ENCODE peak calls at places on chromosomes 7 and 10, in four cellular contexts. One of them, this sample, is unnamed.

GRCh38 chr10:22997102-22997501 is 69.2 kb downstream of the ARMC3 start:
- DNase-seq in GM12878: no peak
- DNase-seq in K562: peak; percentile 45
- DNase-seq in HepG2: no peak
- DNase-seq in this sample: peak; percentile 7

GRCh38 chr7:143418681-143419458 is 10.2 kb upstream of the EPHA1 start:
- DNase-seq in K562: peak; percentile 33
- DNase-seq in GM12878: no peak
- DNase-seq in HepG2: no peak
- DNase-seq in this sample: no peak

GRCh38 chr7:150971242-150972048 is 6.7 kb downstream of the KCNH2 start:
- DNase-seq in GM12878: no peak
- DNase-seq in HepG2: no peak
- DNase-seq in K562: peak; percentile 82
- DNase-seq in this sample: no peak

GRCh38 chr7:101553771-101554445 is 75.2 kb downstream of the MYL10 start:
- DNase-seq in HepG2: no peak
- DNase-seq in K562: no peak
- DNase-seq in GM12878: no peak
- DNase-seq in this sample: no peak

GRCh38 chr10:58028597-58029366 is 238.9 kb downstream of the IPMK start:
- DNase-seq in GM12878: no peak
- DNase-seq in HepG2: no peak
- DNase-seq in K562: no peak
- DNase-seq in this sample: no peak

GRCh38 chr10:52729259-52730104 is 43.1 kb downstream of the MBL2 start:
- DNase-seq in HepG2: peak; percentile 12
- DNase-seq in GM12878: no peak
- DNase-seq in K562: no peak
- DNase-seq in this sample: peak; percentile 66

GRCh38 chr10:43867667-43868361 is 219.1 kb upstream of the ZNF32 start:
- DNase-seq in K562: no peak
- DNase-seq in GM12878: no peak
- DNase-seq in HepG2: peak; percentile 25
- DNase-seq in this sample: peak; percentile 66

GRCh38 chr7:135943266-135943889 is 33.8 kb downstream of the MTPN start:
- DNase-seq in GM12878: no peak
- DNase-seq in HepG2: no peak
- DNase-seq in K562: peak; percentile 82
- DNase-seq in this sample: peak; percentile 76

GRCh38 chr10:107409517-107409916 is 245.0 kb upstream of the SORCS1 start:
- DNase-seq in HepG2: no peak
- DNase-seq in K562: no peak
- DNase-seq in GM12878: no peak
- DNase-seq in this sample: no peak

GRCh38 chr7:49763791-49764190 is 9.6 kb upstream of the VWC2 start:
- DNase-seq in K562: no peak
- DNase-seq in GM12878: no peak
- DNase-seq in HepG2: no peak
- DNase-seq in this sample: no peak

DNA sequence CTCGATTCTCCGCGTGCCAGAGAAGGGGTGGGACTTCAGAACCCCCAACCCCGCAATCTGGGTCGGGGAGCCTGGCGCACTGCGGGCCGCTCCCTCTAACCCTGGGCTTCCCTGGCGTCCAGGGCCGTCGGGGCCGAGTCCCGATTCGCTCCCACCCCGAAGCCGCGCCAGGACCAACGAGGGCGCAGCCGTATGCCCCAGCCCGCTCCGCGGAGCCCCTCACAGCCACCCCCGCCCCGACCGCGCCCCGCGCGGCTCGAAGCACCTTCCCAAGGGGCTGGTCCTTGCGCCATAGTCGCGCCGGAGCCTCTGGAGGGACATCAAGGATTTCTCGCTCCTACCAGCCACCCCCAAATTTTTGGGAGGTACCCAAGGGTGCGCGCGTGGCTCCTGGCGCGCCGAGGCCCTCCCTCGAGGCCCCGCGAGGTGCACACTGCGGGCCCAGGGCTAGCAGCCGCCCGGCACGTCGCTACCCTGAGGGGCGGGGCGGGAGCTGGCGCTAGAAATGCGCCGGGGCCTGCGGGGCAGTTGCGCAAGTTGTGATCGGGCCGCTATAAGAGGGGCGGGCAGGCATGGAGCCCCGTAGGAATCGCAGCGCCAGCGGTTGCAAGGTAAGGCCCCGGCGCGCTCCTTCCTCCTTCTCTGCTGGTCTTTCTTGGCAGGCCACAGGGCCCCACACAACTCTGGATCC is at the start of gene LEP:
- DNase-seq in K562: no peak
- DNase-seq in HepG2: no peak
- DNase-seq in GM12878: no peak
- DNase-seq in this sample: no peak
- TF ChIP-seq EZH2 in K562: no peak
- TF ChIP-seq EZH2 in HepG2: no peak
- TF ChIP-seq EZH2 in GM12878: no peak
- TF ChIP-seq EZH2 in this sample: peak; percentile 45

GRCh38 chr7:123557016-123557630 is 495 bp downstream of the NDUFA5 start:
- DNase-seq in GM12878: no peak
- DNase-seq in K562: no peak
- DNase-seq in HepG2: no peak
- DNase-seq in this sample: no peak
- TF ChIP-seq MYC in GM12878: no peak
- TF ChIP-seq MYC in K562: peak; percentile 61
- TF ChIP-seq MYC in HepG2: no peak
- TF ChIP-seq MYC in this sample: no peak

GRCh38 chr10:15745748-15746147 is 26.0 kb upstream of the ITGA8 start:
- DNase-seq in HepG2: no peak
- DNase-seq in GM12878: no peak
- DNase-seq in K562: no peak
- DNase-seq in this sample: no peak
- TF ChIP-seq EZH2 in HepG2: no peak
- TF ChIP-seq EZH2 in GM12878: no peak
- TF ChIP-seq EZH2 in K562: no peak
- TF ChIP-seq EZH2 in this sample: no peak

GRCh38 chr7:94050046-94050445 is 45.9 kb upstream of the BET1 start:
- DNase-seq in K562: no peak
- DNase-seq in GM12878: peak; percentile 63
- DNase-seq in HepG2: no peak
- DNase-seq in this sample: no peak
- TF ChIP-seq MYC in K562: no peak
- TF ChIP-seq MYC in GM12878: no peak
- TF ChIP-seq MYC in HepG2: no peak
- TF ChIP-seq MYC in this sample: no peak

GRCh38 chr7:1367501-1367900 is 91.8 kb downstream of the MICALL2 start:
- DNase-seq in GM12878: no peak
- DNase-seq in K562: no peak
- DNase-seq in HepG2: no peak
- DNase-seq in this sample: no peak
- TF ChIP-seq EZH2 in GM12878: no peak
- TF ChIP-seq EZH2 in K562: no peak
- TF ChIP-seq EZH2 in HepG2: no peak
- TF ChIP-seq EZH2 in this sample: no peak

GRCh38 chr10:13614530-13615332 is 28.0 kb downstream of the PRPF18 start:
- DNase-seq in HepG2: no peak
- DNase-seq in GM12878: no peak
- DNase-seq in K562: no peak
- DNase-seq in this sample: no peak
- TF ChIP-seq MYC in HepG2: no peak
- TF ChIP-seq MYC in GM12878: no peak
- TF ChIP-seq MYC in K562: no peak
- TF ChIP-seq MYC in this sample: no peak

GRCh38 chr10:132187421-132188138 is 832 bp downstream of the DPYSL4 start:
- DNase-seq in K562: no peak
- DNase-seq in GM12878: no peak
- DNase-seq in HepG2: no peak
- DNase-seq in this sample: peak; percentile 12
- TF ChIP-seq EZH2 in K562: no peak
- TF ChIP-seq EZH2 in GM12878: no peak
- TF ChIP-seq EZH2 in HepG2: peak; percentile 73
- TF ChIP-seq EZH2 in this sample: peak; percentile 82

This sample was measured in endothelial cell of umbilical vein.